ENCODE peak calls at places on chromosome 22, in ten cellular contexts. One of them, this sample, is unnamed.

GRCh38 chr22:31753005-31753633 is 700 bp upstream of the DEPDC5 start:
- DNase-seq in mesenchymal stem cell: peak; percentile 46
- DNase-seq in uterus: peak; percentile 28
- DNase-seq in naive thymus-derived CD4-positive, alpha-beta T cell: no peak
- DNase-seq in right lobe of liver: peak; percentile 60
- DNase-seq in GM23248: peak; percentile 45
- DNase-seq in astrocyte: no peak
- DNase-seq in Caco-2: peak; percentile 91
- DNase-seq in body of pancreas: peak; percentile 42
- DNase-seq in cardiac muscle cell: peak; percentile 93
- DNase-seq in this sample: peak; percentile 37

GRCh38 chr22:36363378-36363931 is 24.3 kb downstream of the MYH9 start:
- DNase-seq in mesenchymal stem cell: no peak
- DNase-seq in uterus: no peak
- DNase-seq in naive thymus-derived CD4-positive, alpha-beta T cell: no peak
- DNase-seq in right lobe of liver: no peak
- DNase-seq in GM23248: no peak
- DNase-seq in astrocyte: no peak
- DNase-seq in Caco-2: peak; percentile 58
- DNase-seq in body of pancreas: peak; percentile 75
- DNase-seq in cardiac muscle cell: no peak
- DNase-seq in this sample: no peak

GRCh38 chr22:50001388-50002231 is 11.0 kb downstream of the IL17REL start:
- DNase-seq in mesenchymal stem cell: no peak
- DNase-seq in uterus: no peak
- DNase-seq in naive thymus-derived CD4-positive, alpha-beta T cell: no peak
- DNase-seq in right lobe of liver: no peak
- DNase-seq in GM23248: no peak
- DNase-seq in astrocyte: no peak
- DNase-seq in Caco-2: no peak
- DNase-seq in body of pancreas: no peak
- DNase-seq in cardiac muscle cell: no peak
- DNase-seq in this sample: no peak

GRCh38 chr22:35043251-35043931 is 22.6 kb upstream of the ISX start:
- DNase-seq in mesenchymal stem cell: no peak
- DNase-seq in uterus: no peak
- DNase-seq in naive thymus-derived CD4-positive, alpha-beta T cell: no peak
- DNase-seq in right lobe of liver: no peak
- DNase-seq in GM23248: peak; percentile 16
- DNase-seq in astrocyte: no peak
- DNase-seq in Caco-2: no peak
- DNase-seq in body of pancreas: no peak
- DNase-seq in cardiac muscle cell: peak; percentile 23
- DNase-seq in this sample: no peak

GRCh38 chr22:30861688-30862552 is 106.7 kb downstream of the MORC2 start:
- DNase-seq in mesenchymal stem cell: no peak
- DNase-seq in uterus: no peak
- DNase-seq in naive thymus-derived CD4-positive, alpha-beta T cell: no peak
- DNase-seq in right lobe of liver: peak; percentile 39
- DNase-seq in GM23248: no peak
- DNase-seq in astrocyte: no peak
- DNase-seq in Caco-2: no peak
- DNase-seq in body of pancreas: no peak
- DNase-seq in cardiac muscle cell: no peak
- DNase-seq in this sample: no peak

GRCh38 chr22:38110008-38110862 is at the start of gene BAIAP2L2:
- DNase-seq in mesenchymal stem cell: no peak
- DNase-seq in uterus: no peak
- DNase-seq in naive thymus-derived CD4-positive, alpha-beta T cell: no peak
- DNase-seq in right lobe of liver: no peak
- DNase-seq in GM23248: no peak
- DNase-seq in astrocyte: no peak
- DNase-seq in Caco-2: peak; percentile 73
- DNase-seq in body of pancreas: no peak
- DNase-seq in cardiac muscle cell: no peak
- DNase-seq in this sample: no peak

GRCh38 chr22:50247748-50248147 is 2.9 kb upstream of the TUBGCP6 start:
- DNase-seq in mesenchymal stem cell: peak; percentile 72
- DNase-seq in uterus: no peak
- DNase-seq in naive thymus-derived CD4-positive, alpha-beta T cell: no peak
- DNase-seq in right lobe of liver: no peak
- DNase-seq in GM23248: peak; percentile 48
- DNase-seq in astrocyte: no peak
- DNase-seq in Caco-2: no peak
- DNase-seq in body of pancreas: peak; percentile 74
- DNase-seq in cardiac muscle cell: no peak
- DNase-seq in this sample: no peak

GRCh38 chr22:20583471-20583922 is 76.1 kb downstream of the MED15 start:
- DNase-seq in mesenchymal stem cell: no peak
- DNase-seq in uterus: no peak
- DNase-seq in naive thymus-derived CD4-positive, alpha-beta T cell: no peak
- DNase-seq in right lobe of liver: no peak
- DNase-seq in GM23248: peak; percentile 27
- DNase-seq in astrocyte: no peak
- DNase-seq in Caco-2: peak; percentile 33
- DNase-seq in body of pancreas: no peak
- DNase-seq in cardiac muscle cell: no peak
- DNase-seq in this sample: peak; percentile 64

GRCh38 chr22:49624421-49625177 is 203.1 kb downstream of the BRD1 start:
- DNase-seq in mesenchymal stem cell: no peak
- DNase-seq in uterus: no peak
- DNase-seq in naive thymus-derived CD4-positive, alpha-beta T cell: no peak
- DNase-seq in right lobe of liver: peak; percentile 22
- DNase-seq in GM23248: no peak
- DNase-seq in astrocyte: no peak
- DNase-seq in Caco-2: no peak
- DNase-seq in body of pancreas: no peak
- DNase-seq in cardiac muscle cell: no peak
- DNase-seq in this sample: no peak

GRCh38 chr22:43378011-43378704 is 33.7 kb upstream of the MPPED1 start:
- DNase-seq in mesenchymal stem cell: peak; percentile 79
- DNase-seq in uterus: no peak
- DNase-seq in naive thymus-derived CD4-positive, alpha-beta T cell: no peak
- DNase-seq in right lobe of liver: no peak
- DNase-seq in GM23248: peak; percentile 10
- DNase-seq in astrocyte: peak; percentile 53
- DNase-seq in Caco-2: no peak
- DNase-seq in body of pancreas: peak; percentile 79
- DNase-seq in cardiac muscle cell: peak; percentile 86
- DNase-seq in this sample: no peak

DNA sequence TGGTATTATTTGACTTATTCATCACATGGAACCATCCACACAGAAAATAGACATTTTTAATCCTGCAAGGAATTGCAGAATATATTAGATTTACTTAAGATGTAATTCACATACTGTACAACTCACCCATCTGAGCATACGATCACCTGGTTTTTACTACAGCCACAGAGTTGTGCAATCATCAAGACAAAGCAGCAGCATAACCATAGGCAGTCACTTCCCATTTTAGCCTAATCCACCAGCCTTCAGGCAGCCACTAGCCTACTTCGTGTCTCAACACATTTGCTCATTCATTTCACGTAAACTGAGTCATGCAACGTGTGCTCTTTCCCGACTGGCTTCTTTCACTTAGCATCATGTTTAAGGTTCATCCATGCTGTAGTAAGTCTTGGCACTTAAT is 23.0 kb downstream of the PIWIL3 start:
- DNase-seq in mesenchymal stem cell: no peak
- DNase-seq in uterus: no peak
- DNase-seq in naive thymus-derived CD4-positive, alpha-beta T cell: no peak
- DNase-seq in right lobe of liver: no peak
- DNase-seq in GM23248: no peak
- DNase-seq in astrocyte: no peak
- DNase-seq in Caco-2: no peak
- DNase-seq in body of pancreas: no peak
- DNase-seq in cardiac muscle cell: no peak
- DNase-seq in this sample: no peak
- H3K27me3 ChIP-seq in mesenchymal stem cell: peaks cover 69% of the 10 kb centered on the region
- H3K27me3 ChIP-seq in uterus: no peaks in the 10 kb centered on the region
- H3K27me3 ChIP-seq in naive thymus-derived CD4-positive, alpha-beta T cell: no peaks in the 10 kb centered on the region
- H3K27me3 ChIP-seq in right lobe of liver: no peaks in the 10 kb centered on the region
- H3K27me3 ChIP-seq in GM23248: peaks cover 72% of the 10 kb centered on the region
- H3K27me3 ChIP-seq in astrocyte: peaks cover 20% of the 10 kb centered on the region
- H3K27me3 ChIP-seq in Caco-2: no peaks in the 10 kb centered on the region
- H3K27me3 ChIP-seq in body of pancreas: no peaks in the 10 kb centered on the region
- H3K27me3 ChIP-seq in cardiac muscle cell: no peaks in the 10 kb centered on the region
- H3K27me3 ChIP-seq in this sample: peaks cover 16% of the 10 kb centered on the region

GRCh38 chr22:44399196-44399837 is 86.6 kb upstream of the SHISAL1 start:
- DNase-seq in mesenchymal stem cell: no peak
- DNase-seq in uterus: peak; percentile 4
- DNase-seq in naive thymus-derived CD4-positive, alpha-beta T cell: no peak
- DNase-seq in right lobe of liver: peak; percentile 9
- DNase-seq in GM23248: no peak
- DNase-seq in astrocyte: no peak
- DNase-seq in Caco-2: no peak
- DNase-seq in body of pancreas: peak; percentile 49
- DNase-seq in cardiac muscle cell: no peak
- DNase-seq in this sample: no peak
- H3K27me3 ChIP-seq in mesenchymal stem cell: peaks cover 86% of the 10 kb centered on the region
- H3K27me3 ChIP-seq in uterus: no peaks in the 10 kb centered on the region
- H3K27me3 ChIP-seq in naive thymus-derived CD4-positive, alpha-beta T cell: no peaks in the 10 kb centered on the region
- H3K27me3 ChIP-seq in right lobe of liver: no peaks in the 10 kb centered on the region
- H3K27me3 ChIP-seq in GM23248: peaks cover 4% of the 10 kb centered on the region
- H3K27me3 ChIP-seq in astrocyte: peaks cover 7% of the 10 kb centered on the region
- H3K27me3 ChIP-seq in Caco-2: no peaks in the 10 kb centered on the region
- H3K27me3 ChIP-seq in body of pancreas: no peaks in the 10 kb centered on the region
- H3K27me3 ChIP-seq in cardiac muscle cell: no peaks in the 10 kb centered on the region
- H3K27me3 ChIP-seq in this sample: peaks cover 12% of the 10 kb centered on the region

DNA sequence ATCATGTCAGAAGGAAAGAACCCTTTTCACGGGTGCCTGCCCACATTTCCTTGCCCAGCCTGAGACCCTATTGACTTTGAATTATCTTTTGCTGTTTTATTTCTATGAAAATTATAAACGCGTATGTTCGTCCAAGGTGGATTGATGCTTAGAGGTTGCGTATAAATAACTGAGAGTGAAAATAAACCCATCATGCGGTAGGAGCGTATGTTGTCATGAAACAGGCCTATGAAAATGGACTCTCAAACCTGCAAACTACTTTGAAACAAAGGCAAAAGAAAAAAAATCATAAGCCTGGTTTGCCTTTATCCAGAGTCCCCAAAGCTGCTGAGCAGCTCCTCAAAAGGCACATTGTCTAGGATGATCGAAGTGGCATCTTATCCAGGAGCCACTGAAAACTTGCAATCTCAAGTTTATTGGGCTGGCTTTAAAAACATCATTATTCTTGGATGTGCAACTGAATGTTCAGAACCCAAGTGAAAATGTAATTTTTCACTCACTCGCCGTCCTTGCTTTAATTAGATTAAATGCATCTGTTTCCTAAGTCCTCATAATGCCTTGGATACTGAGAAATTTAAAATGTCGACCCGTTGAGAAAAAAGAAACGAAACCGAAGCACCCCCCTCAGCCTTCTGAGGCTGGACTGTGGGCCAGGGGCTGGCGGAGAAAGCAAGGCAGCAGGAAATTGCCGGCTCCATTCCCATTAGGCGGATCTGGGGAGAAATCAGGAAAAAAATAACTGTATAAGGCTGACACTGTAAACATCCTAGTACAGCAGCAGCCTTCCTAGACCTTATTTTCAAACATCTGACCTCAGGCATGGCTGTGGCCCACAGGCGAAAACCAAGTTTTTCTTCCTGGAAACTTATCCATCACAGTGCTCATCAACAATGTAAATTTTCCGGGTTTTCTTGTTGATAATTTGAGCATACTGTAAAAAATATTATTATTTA is 82.9 kb upstream of the PPARA start:
- DNase-seq in mesenchymal stem cell: no peak
- DNase-seq in uterus: peak; percentile 38
- DNase-seq in naive thymus-derived CD4-positive, alpha-beta T cell: no peak
- DNase-seq in right lobe of liver: peak; percentile 42
- DNase-seq in GM23248: peak; percentile 56
- DNase-seq in astrocyte: no peak
- DNase-seq in Caco-2: peak; percentile 4
- DNase-seq in body of pancreas: no peak
- DNase-seq in cardiac muscle cell: no peak
- DNase-seq in this sample: peak; percentile 15
- H3K27me3 ChIP-seq in mesenchymal stem cell: no peaks in the 10 kb centered on the region
- H3K27me3 ChIP-seq in uterus: no peaks in the 10 kb centered on the region
- H3K27me3 ChIP-seq in naive thymus-derived CD4-positive, alpha-beta T cell: no peaks in the 10 kb centered on the region
- H3K27me3 ChIP-seq in right lobe of liver: no peaks in the 10 kb centered on the region
- H3K27me3 ChIP-seq in GM23248: no peaks in the 10 kb centered on the region
- H3K27me3 ChIP-seq in astrocyte: no peaks in the 10 kb centered on the region
- H3K27me3 ChIP-seq in Caco-2: no peaks in the 10 kb centered on the region
- H3K27me3 ChIP-seq in body of pancreas: no peaks in the 10 kb centered on the region
- H3K27me3 ChIP-seq in cardiac muscle cell: peaks cover 95% of the 10 kb centered on the region
- H3K27me3 ChIP-seq in this sample: no peaks in the 10 kb centered on the region

DNA sequence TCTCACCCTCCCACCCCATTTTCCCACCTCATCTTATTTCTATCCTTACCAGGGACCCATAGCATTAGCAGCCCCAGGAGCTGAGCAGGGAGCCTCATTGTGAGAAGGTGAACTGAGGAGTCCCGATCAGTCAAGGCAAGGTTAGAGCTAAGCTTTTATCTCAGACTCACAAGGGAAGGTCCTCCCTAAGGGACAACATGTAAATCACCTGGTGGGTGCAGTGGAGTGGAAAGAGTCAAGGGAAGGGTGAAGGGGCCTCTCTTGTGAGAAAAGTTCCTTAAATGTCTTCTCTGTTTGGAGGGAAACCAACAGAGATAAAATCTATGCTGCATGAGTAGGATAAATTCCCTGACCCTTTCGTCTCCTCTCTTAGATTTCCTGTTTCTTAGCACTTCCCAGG is 85.9 kb downstream of the GAB4 start:
- DNase-seq in mesenchymal stem cell: no peak
- DNase-seq in uterus: no peak
- DNase-seq in naive thymus-derived CD4-positive, alpha-beta T cell: no peak
- DNase-seq in right lobe of liver: no peak
- DNase-seq in GM23248: no peak
- DNase-seq in astrocyte: no peak
- DNase-seq in Caco-2: no peak
- DNase-seq in body of pancreas: no peak
- DNase-seq in cardiac muscle cell: no peak
- DNase-seq in this sample: no peak
- H3K27me3 ChIP-seq in mesenchymal stem cell: peaks cover 71% of the 10 kb centered on the region
- H3K27me3 ChIP-seq in uterus: no peaks in the 10 kb centered on the region
- H3K27me3 ChIP-seq in naive thymus-derived CD4-positive, alpha-beta T cell: no peaks in the 10 kb centered on the region
- H3K27me3 ChIP-seq in right lobe of liver: no peaks in the 10 kb centered on the region
- H3K27me3 ChIP-seq in GM23248: peaks cover 12% of the 10 kb centered on the region
- H3K27me3 ChIP-seq in astrocyte: no peaks in the 10 kb centered on the region
- H3K27me3 ChIP-seq in Caco-2: no peaks in the 10 kb centered on the region
- H3K27me3 ChIP-seq in body of pancreas: no peaks in the 10 kb centered on the region
- H3K27me3 ChIP-seq in cardiac muscle cell: no peaks in the 10 kb centered on the region
- H3K27me3 ChIP-seq in this sample: peaks cover 96% of the 10 kb centered on the region

GRCh38 chr22:27397036-27397947 is 404.3 kb downstream of the MN1 start:
- DNase-seq in mesenchymal stem cell: peak; percentile 41
- DNase-seq in uterus: no peak
- DNase-seq in naive thymus-derived CD4-positive, alpha-beta T cell: no peak
- DNase-seq in right lobe of liver: no peak
- DNase-seq in GM23248: no peak
- DNase-seq in astrocyte: no peak
- DNase-seq in Caco-2: no peak
- DNase-seq in body of pancreas: no peak
- DNase-seq in cardiac muscle cell: no peak
- DNase-seq in this sample: no peak
- H3K27me3 ChIP-seq in mesenchymal stem cell: peaks cover 50% of the 10 kb centered on the region
- H3K27me3 ChIP-seq in uterus: no peaks in the 10 kb centered on the region
- H3K27me3 ChIP-seq in naive thymus-derived CD4-positive, alpha-beta T cell: no peaks in the 10 kb centered on the region
- H3K27me3 ChIP-seq in right lobe of liver: no peaks in the 10 kb centered on the region
- H3K27me3 ChIP-seq in GM23248: no peaks in the 10 kb centered on the region
- H3K27me3 ChIP-seq in astrocyte: no peaks in the 10 kb centered on the region
- H3K27me3 ChIP-seq in Caco-2: peaks cover 1% of the 10 kb centered on the region
- H3K27me3 ChIP-seq in body of pancreas: no peaks in the 10 kb centered on the region
- H3K27me3 ChIP-seq in cardiac muscle cell: no peaks in the 10 kb centered on the region
- H3K27me3 ChIP-seq in this sample: peaks cover 58% of the 10 kb centered on the region

This sample was measured in left ventricle myocardium inferior.